ENCODE peak calls at places on chromosomes 12 and 14, in nine cellular contexts. B, I, L, D, Y, V, Z, N and C are unnamed samples.
A peak's percentile ranks its signal among the peaks of the same experiment; 100 is the strongest.

GRCh38 chr14:94665544-94665943 is 53.4 kb downstream of the SERPINA3 start:
- DNase-seq in B (no peak), I (no peak), L (no peak), D (no peak), Y (no peak), V (no peak), Z (no peak), N (no peak), C (no peak)

GRCh38 chr12:6053541-6053940 is 70.9 kb downstream of the VWF start:
- DNase-seq in B (no peak), I (no peak), L (no peak), D (no peak), Y (no peak), V (no peak), Z (no peak), N (no peak), C (no peak)

GRCh38 chr12:84779169-84779568 is 133.4 kb downstream of the SLC6A15 start:
- DNase-seq in B (no peak), I (no peak), L (no peak), D (no peak), Y (no peak), V (no peak), Z (no peak), N (no peak), C (no peak)

GRCh38 chr12:79547735-79548347 is 142.9 kb downstream of the PAWR start:
- DNase-seq in B (no peak), I (no peak), L (no peak), D (no peak), Y (no peak), V (no peak), Z (no peak), N (peak; percentile 43), C (no peak)

GRCh38 chr12:4193821-4194220 is 79.7 kb upstream of the CCND2 start:
- DNase-seq in B (no peak), I (no peak), L (no peak), D (no peak), Y (no peak), V (no peak), Z (no peak), N (no peak), C (no peak)

GRCh38 chr12:125773033-125773432 is 707.8 kb downstream of the AACS start:
- DNase-seq in B (no peak), I (peak; percentile 63), L (no peak), D (no peak), Y (no peak), V (no peak), Z (no peak), N (no peak), C (no peak)

GRCh38 chr12:125148316-125148715 is 83.1 kb downstream of the AACS start:
- DNase-seq in B (no peak), I (no peak), L (no peak), D (no peak), Y (no peak), V (no peak), Z (no peak), N (no peak), C (no peak)

GRCh38 chr12:45388545-45388944 is 172.7 kb downstream of the ANO6 start:
- DNase-seq in B (no peak), I (no peak), L (no peak), D (no peak), Y (no peak), V (no peak), Z (no peak), N (peak; percentile 15), C (no peak)

GRCh38 chr14:48350971-48351370 is 675.6 kb upstream of the MDGA2 start:
- DNase-seq in B (no peak), I (no peak), L (no peak), D (no peak), Y (no peak), V (no peak), Z (no peak), N (no peak), C (peak; percentile 76)

GRCh38 chr14:24473211-24473610 is 30.6 kb upstream of the SDR39U1 start:
- DNase-seq in B (no peak), I (no peak), L (no peak), D (no peak), Y (no peak), V (no peak), Z (no peak), N (no peak), C (no peak)

GRCh38 chr12:31002999-31003398 is 70.7 kb upstream of the DDX11 start:
- DNase-seq in B (no peak), I (peak; percentile 25), L (peak; percentile 35), D (no peak), Y (no peak), V (no peak), Z (peak; percentile 20), N (no peak), C (no peak)

GRCh38 chr12:101671157-101671791 is 26.2 kb upstream of the CHPT1 start:
- DNase-seq in B (no peak), I (no peak), L (no peak), D (no peak), Y (peak; percentile 38), V (no peak), Z (no peak), N (peak; percentile 44), C (no peak)

GRCh38 chr14:50964683-50965390 is 20.6 kb upstream of the PYGL start:
- DNase-seq in B (peak; percentile 61), I (no peak), L (no peak), D (no peak), Y (peak; percentile 54), V (no peak), Z (no peak), N (peak; percentile 44), C (peak; percentile 83)

GRCh38 chr12:96889273-96889933 is 17.7 kb upstream of the NEDD1 start:
- DNase-seq in B (no peak), I (no peak), L (no peak), D (no peak), Y (no peak), V (no peak), Z (no peak), N (no peak), C (no peak)

GRCh38 chr14:89805501-89805900 is 149.0 kb downstream of the EFCAB11 start:
- DNase-seq in B (no peak), I (no peak), L (no peak), D (no peak), Y (no peak), V (no peak), Z (no peak), N (no peak), C (no peak)

GRCh38 chr12:119202121-119202527 is 23.4 kb downstream of the HSPB8 start:
- DNase-seq in B (no peak), I (peak; percentile 74), L (no peak), D (no peak), Y (no peak), V (no peak), Z (no peak), N (no peak), C (no peak)
- H3K27ac ChIP-seq in B (no peak overlapping the region), I (no peak overlapping the region), L (no peak overlapping the region), D (no peak overlapping the region), Y (no peak overlapping the region), V (no peak overlapping the region), Z (no peak overlapping the region), N (no peak overlapping the region), C (no peak overlapping the region)

DNA sequence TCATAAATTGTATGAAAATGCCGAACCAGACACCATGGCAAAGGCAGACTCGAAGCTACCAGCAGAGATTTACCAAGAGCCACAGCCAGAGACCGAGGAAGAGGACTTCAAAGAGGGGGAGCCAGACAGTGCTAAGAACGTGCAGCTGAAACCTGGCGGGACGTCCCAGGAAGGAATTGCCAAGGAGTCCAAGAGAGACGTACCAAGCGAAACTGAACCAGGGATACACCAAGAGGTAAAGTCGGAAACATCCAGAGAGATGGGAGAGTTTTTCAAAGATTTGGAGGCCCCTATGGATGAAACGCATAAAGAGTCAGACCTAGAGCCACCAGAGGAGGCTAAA is 294 bp downstream of the SAMD15 start:
- DNase-seq in B (no peak), I (no peak), L (no peak), D (no peak), Y (no peak), V (no peak), Z (no peak), N (no peak), C (no peak)
- H3K27ac ChIP-seq in B (peak overlapping the region; percentile 75), I (peak overlapping the region; percentile 84), L (no peak overlapping the region), D (peak overlapping the region; percentile 83), Y (peak overlapping the region; percentile 87), V (no peak overlapping the region), Z (no peak overlapping the region), N (peak overlapping the region; percentile 88), C (peak overlapping the region; percentile 60)

GRCh38 chr12:92928962-92929915 is at the start of gene EEA1:
- DNase-seq in B (peak; percentile 94), I (peak; percentile 99), L (peak; percentile 98), D (peak; percentile 92), Y (peak; percentile 97), V (peak; percentile 90), Z (peak; percentile 99), N (peak; percentile 98), C (peak; percentile 95)

GRCh38 chr12:92926549-92926948 is 2.5 kb downstream of the EEA1 start:
- DNase-seq in B (no peak), I (no peak), L (no peak), D (no peak), Y (no peak), V (no peak), Z (no peak), N (no peak), C (no peak)

GRCh38 chr12:92928431-92928961 is 599 bp downstream of the EEA1 start:
- DNase-seq in B (peak; percentile 52), I (no peak), L (peak; percentile 78), D (no peak), Y (no peak), V (no peak), Z (peak; percentile 84), N (peak; percentile 49), C (no peak)

GRCh38 chr12:92927055-92927435 is 2.0 kb downstream of the EEA1 start:
- DNase-seq in B (no peak), I (no peak), L (no peak), D (peak; percentile 4), Y (no peak), V (no peak), Z (no peak), N (no peak), C (no peak)

DNA sequence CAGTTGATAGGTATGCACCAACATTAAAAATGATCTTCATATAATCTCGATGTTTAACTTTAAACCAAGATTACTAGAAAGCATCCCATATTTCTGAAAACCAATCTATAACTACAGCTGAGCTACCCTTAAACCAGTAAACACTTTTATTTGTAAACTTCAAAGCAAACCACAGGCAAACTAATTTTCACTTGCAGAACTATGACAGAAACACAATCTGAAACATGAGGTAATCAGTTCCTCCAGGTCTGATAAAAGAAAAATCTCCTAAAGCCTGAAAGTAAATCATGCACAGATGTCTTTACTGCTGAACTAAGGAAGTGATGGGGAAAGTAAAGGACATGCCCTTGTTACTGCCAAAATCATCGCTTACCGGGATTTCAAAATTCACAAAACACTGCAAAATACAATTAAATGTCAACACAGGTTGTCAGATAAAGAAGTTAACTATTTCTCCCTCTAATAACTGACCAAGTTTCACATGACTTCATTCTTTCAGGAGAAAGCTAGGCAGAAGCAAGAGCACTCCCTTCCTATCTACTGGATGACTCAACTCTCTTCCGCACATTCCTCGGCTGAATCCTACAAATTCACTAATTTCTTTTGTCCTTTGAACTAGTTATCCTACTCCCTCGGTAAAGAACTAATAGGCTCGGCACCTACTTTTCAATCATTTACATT is 1.5 kb downstream of the EEA1 start:
- DNase-seq in B (no peak), I (no peak), L (no peak), D (no peak), Y (no peak), V (no peak), Z (no peak), N (no peak), C (no peak)
- H3K27ac ChIP-seq in B (peak overlapping the region; percentile 98), I (peak overlapping the region; percentile 95), L (peak overlapping the region; percentile 100), D (peak overlapping the region; percentile 92), Y (peak overlapping the region; percentile 98), V (no peak overlapping the region), Z (peak overlapping the region; percentile 95), N (peak overlapping the region; percentile 99), C (peak overlapping the region; percentile 77)

GRCh38 chr14:70934084-70934483 is 26.8 kb downstream of the PCNX1 start:
- DNase-seq in B (no peak), I (no peak), L (no peak), D (no peak), Y (no peak), V (no peak), Z (no peak), N (no peak), C (no peak)
- H3K27ac ChIP-seq in B (peak overlapping the region; percentile 3), I (peak overlapping the region; percentile 59), L (peak overlapping the region; percentile 45), D (peak overlapping the region; percentile 73), Y (peak overlapping the region; percentile 51), V (no peak overlapping the region), Z (no peak overlapping the region), N (no peak overlapping the region), C (no peak overlapping the region)